ENCODE peak calls at places on chromosomes 7 and 10, in eight cellular contexts. J is fibroblast of mammary gland; P is CD4-positive, alpha-beta T cell; K is AG09309; B is epithelial cell of esophagus; O is retinal pigment epithelial cell; Y is MM.1S; E is spleen. Q is an unnamed sample.

GRCh38 chr7:107152011-107152410 is 16.8 kb upstream of the HBP1 start:
- DNase-seq in J (peak; percentile 73), P (no peak), K (no peak), B (peak; percentile 79), O (no peak), Y (no peak), E (no peak), Q (peak; percentile 23)

GRCh38 chr7:30913821-30914515 is 2.3 kb downstream of the AQP1 start:
- DNase-seq in J (no peak), P (no peak), K (no peak), B (no peak), O (no peak), Y (no peak), E (no peak), Q (no peak)

GRCh38 chr10:60650272-60650800 is 127.9 kb upstream of the CDK1 start:
- DNase-seq in J (no peak), P (no peak), K (no peak), B (peak; percentile 9), O (no peak), Y (no peak), E (no peak), Q (no peak)

GRCh38 chr7:86914468-86915054 is 144.9 kb downstream of the ELAPOR2 start:
- DNase-seq in J (peak; percentile 47), P (no peak), K (no peak), B (peak; percentile 11), O (no peak), Y (peak; percentile 27), E (no peak), Q (no peak)

GRCh38 chr10:3348561-3348960 is 176.0 kb upstream of the PITRM1 start:
- DNase-seq in J (no peak), P (no peak), K (no peak), B (no peak), O (no peak), Y (no peak), E (no peak), Q (no peak)

GRCh38 chr10:96642973-96643372 is 56.2 kb upstream of the TM9SF3 start:
- DNase-seq in J (peak; percentile 18), P (peak; percentile 20), K (no peak), B (peak; percentile 42), O (no peak), Y (peak; percentile 62), E (peak; percentile 94), Q (no peak)

GRCh38 chr10:123926401-123927264 is 35.0 kb upstream of the CPXM2 start:
- DNase-seq in J (peak; percentile 88), P (no peak), K (peak; percentile 46), B (peak; percentile 29), O (no peak), Y (peak; percentile 64), E (no peak), Q (no peak)

GRCh38 chr7:105715528-105715927 is 134.2 kb upstream of the EFCAB10 start:
- DNase-seq in J (no peak), P (no peak), K (no peak), B (no peak), O (no peak), Y (no peak), E (no peak), Q (no peak)

GRCh38 chr7:134339475-134339874 is 22.7 kb upstream of the SLC35B4 start:
- DNase-seq in J (no peak), P (no peak), K (no peak), B (no peak), O (no peak), Y (no peak), E (no peak), Q (no peak)

GRCh38 chr7:32507416-32507815 is 12.1 kb downstream of the AVL9 start:
- DNase-seq in J (peak; percentile 52), P (no peak), K (no peak), B (no peak), O (no peak), Y (no peak), E (no peak), Q (no peak)

GRCh38 chr10:96747734-96748550 is 27.6 kb upstream of the PIK3AP1 start:
- DNase-seq in J (no peak), P (no peak), K (no peak), B (no peak), O (no peak), Y (peak; percentile 55), E (no peak), Q (no peak)

GRCh38 chr7:101564778-101565211 is 64.3 kb downstream of the MYL10 start:
- DNase-seq in J (no peak), P (no peak), K (no peak), B (peak; percentile 38), O (no peak), Y (no peak), E (no peak), Q (no peak)

GRCh38 chr7:54864718-54865117 is 105.7 kb upstream of the SEC61G start:
- DNase-seq in J (no peak), P (no peak), K (no peak), B (no peak), O (no peak), Y (no peak), E (no peak), Q (no peak)

GRCh38 chr10:77909755-77910375 is 16.7 kb downstream of the DLG5 start:
- DNase-seq in J (peak; percentile 81), P (no peak), K (peak; percentile 8), B (peak; percentile 26), O (peak; percentile 30), Y (no peak), E (no peak), Q (no peak)

GRCh38 chr7:20895563-20895962 is 108.9 kb upstream of the SP8 start:
- DNase-seq in J (no peak), P (no peak), K (no peak), B (peak; percentile 80), O (no peak), Y (no peak), E (no peak), Q (no peak)

GRCh38 chr7:42876182-42877068 is 35.4 kb downstream of the C7orf25 start:
- DNase-seq in J (peak; percentile 69), P (peak; percentile 38), K (peak; percentile 13), B (peak; percentile 69), O (peak; percentile 8), Y (peak; percentile 65), E (no peak), Q (no peak)

GRCh38 chr10:115657161-115657850 is 564.1 kb downstream of the ATRNL1 start:
- DNase-seq in J (no peak), P (no peak), K (no peak), B (no peak), O (no peak), Y (no peak), E (no peak), Q (no peak)

GRCh38 chr7:92246363-92247101 is 758 bp downstream of the ANKIB1 start:
- DNase-seq in J (peak; percentile 16), P (peak; percentile 6), K (no peak), B (peak; percentile 24), O (no peak), Y (peak; percentile 28), E (peak; percentile 81), Q (no peak)

GRCh38 chr10:132665946-132666732 is 119.8 kb downstream of the NKX6-2 start:
- DNase-seq in J (peak; percentile 96), P (no peak), K (peak; percentile 70), B (peak; percentile 92), O (no peak), Y (no peak), E (peak; percentile 20), Q (peak; percentile 86)

GRCh38 chr10:133564816-133565215 is 567 bp downstream of the SYCE1 start:
- DNase-seq in J (no peak), P (no peak), K (no peak), B (no peak), O (no peak), Y (no peak), E (no peak), Q (no peak)

GRCh38 chr10:21285742-21286311 is 239.7 kb downstream of the SKIDA1 start:
- DNase-seq in J (peak; percentile 26), P (no peak), K (no peak), B (peak; percentile 62), O (peak; percentile 49), Y (no peak), E (no peak), Q (no peak)

GRCh38 chr7:56287429-56288138 is 171.4 kb upstream of the NUPR2 start:
- DNase-seq in J (no peak), P (no peak), K (no peak), B (peak; percentile 29), O (no peak), Y (no peak), E (peak; percentile 76), Q (no peak)

GRCh38 chr7:127546313-127546712 is 39.1 kb downstream of the GCC1 start:
- DNase-seq in J (no peak), P (no peak), K (no peak), B (no peak), O (no peak), Y (no peak), E (no peak), Q (no peak)

GRCh38 chr7:127551941-127552340 is 33.5 kb downstream of the GCC1 start:
- DNase-seq in J (no peak), P (no peak), K (no peak), B (no peak), O (no peak), Y (no peak), E (no peak), Q (no peak)

GRCh38 chr7:127550247-127550646 is 35.1 kb downstream of the GCC1 start:
- DNase-seq in J (no peak), P (no peak), K (no peak), B (no peak), O (no peak), Y (no peak), E (no peak), Q (no peak)
- TF ChIP-seq CTCF in J (peak; percentile 31), P (no peak), K (no peak), B (peak; percentile 23), O (peak; percentile 34), Y (peak; percentile 29), E (no peak), Q (peak; percentile 20)

DNA sequence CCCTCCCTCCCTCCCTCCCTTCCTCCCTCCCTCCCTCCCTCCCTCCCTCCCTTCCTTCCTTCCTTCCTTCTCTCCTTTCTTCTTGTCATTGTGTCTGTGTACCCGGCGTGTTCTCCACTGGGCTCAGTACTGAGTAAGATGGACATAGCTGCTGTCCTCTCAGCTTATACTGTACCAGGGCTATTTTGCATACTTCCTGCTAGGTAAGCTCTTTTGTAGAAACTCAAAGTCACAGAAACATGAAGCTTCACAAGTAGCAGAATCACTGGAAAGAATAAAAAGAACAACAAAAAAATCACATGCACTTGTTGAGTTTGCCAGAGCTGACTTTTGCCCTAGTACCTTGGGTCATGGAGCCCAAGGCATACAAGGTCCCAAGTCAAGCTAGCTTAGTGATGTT is 125.7 kb downstream of the PLPP4 start:
- DNase-seq in J (no peak), P (no peak), K (no peak), B (no peak), O (no peak), Y (peak; percentile 57), E (no peak), Q (no peak)
- TF ChIP-seq CTCF in J (no peak), P (no peak), K (no peak), B (no peak), O (no peak), Y (no peak), E (no peak), Q (no peak)

GRCh38 chr10:43380610-43381222 is 9.3 kb downstream of the FXYD4 start:
- DNase-seq in J (peak; percentile 15), P (no peak), K (no peak), B (no peak), O (no peak), Y (no peak), E (no peak), Q (no peak)
- TF ChIP-seq CTCF in J (peak; percentile 30), P (no peak), K (peak; percentile 19), B (peak; percentile 4), O (peak; percentile 13), Y (peak; percentile 16), E (no peak), Q (peak; percentile 18)

GRCh38 chr10:69801434-69802315 is at the start of gene COL13A1:
- DNase-seq in J (peak; percentile 69), P (no peak), K (no peak), B (peak; percentile 80), O (no peak), Y (no peak), E (peak; percentile 64), Q (no peak)
- TF ChIP-seq CTCF in J (no peak), P (no peak), K (no peak), B (no peak), O (no peak), Y (no peak), E (no peak), Q (no peak)